ENCODE peak calls at places on chromosomes 13 and 19, in ten cellular contexts. K, D, G, V, M, Z, J, F, P and T are unnamed samples.

GRCh38 chr13:41548870-41549269 is 91.5 kb downstream of the RGCC start:
- DNase-seq in K (no peak), D (no peak), G (no peak), V (no peak), M (no peak), Z (no peak), J (no peak), F (no peak), P (no peak), T (no peak)

GRCh38 chr19:33377586-33378475 is 4.3 kb downstream of the CEBPG start:
- DNase-seq in K (no peak), D (no peak), G (no peak), V (no peak), M (no peak), Z (no peak), J (no peak), F (peak), P (no peak), T (no peak)

GRCh38 chr13:35720690-35721554 is 244.4 kb upstream of the MAB21L1 start:
- DNase-seq in K (no peak), D (peak), G (peak), V (peak), M (peak), Z (peak), J (peak), F (peak), P (no peak), T (no peak)

GRCh38 chr13:74575729-74576125 is 441.5 kb upstream of the KLF12 start:
- DNase-seq in K (no peak), D (peak), G (peak), V (peak), M (peak), Z (peak), J (peak), F (peak), P (no peak), T (no peak)

GRCh38 chr19:37227996-37228395 is 10.0 kb downstream of the ZNF383 start:
- DNase-seq in K (no peak), D (peak), G (peak), V (peak), M (peak), Z (peak), J (peak), F (peak), P (no peak), T (no peak)

GRCh38 chr19:33513424-33513823 is 8.2 kb downstream of the PEPD start:
- DNase-seq in K (no peak), D (no peak), G (no peak), V (no peak), M (no peak), Z (no peak), J (no peak), F (no peak), P (no peak), T (no peak)

GRCh38 chr13:100543872-100544602 is 44.6 kb downstream of the GGACT start:
- DNase-seq in K (no peak), D (no peak), G (no peak), V (no peak), M (no peak), Z (no peak), J (no peak), F (no peak), P (no peak), T (no peak)

GRCh38 chr13:26914624-26915023 is 154.0 kb upstream of the GPR12 start:
- DNase-seq in K (no peak), D (no peak), G (no peak), V (no peak), M (no peak), Z (no peak), J (no peak), F (no peak), P (no peak), T (no peak)

GRCh38 chr13:94968040-94968756 is 255.9 kb upstream of the SOX21 start:
- DNase-seq in K (no peak), D (peak), G (peak), V (no peak), M (no peak), Z (peak), J (peak), F (peak), P (no peak), T (no peak)

GRCh38 chr19:24062222-24062621 is 24.8 kb upstream of the ZNF254 start:
- DNase-seq in K (no peak), D (no peak), G (no peak), V (no peak), M (no peak), Z (no peak), J (no peak), F (no peak), P (no peak), T (no peak)

GRCh38 chr19:27742041-27742440 is 1470.9 kb downstream of the UQCRFS1 start:
- DNase-seq in K (no peak), D (no peak), G (no peak), V (no peak), M (no peak), Z (no peak), J (no peak), F (no peak), P (no peak), T (no peak)

GRCh38 chr19:41350735-41351338 is 2.9 kb downstream of the TGFB1 start:
- DNase-seq in K (no peak), D (no peak), G (no peak), V (no peak), M (no peak), Z (peak), J (no peak), F (no peak), P (no peak), T (no peak)

GRCh38 chr19:48418317-48419064 is 25.0 kb downstream of the GRIN2D start:
- DNase-seq in K (no peak), D (no peak), G (no peak), V (peak), M (no peak), Z (peak), J (no peak), F (no peak), P (no peak), T (no peak)

GRCh38 chr19:10510301-10510802 is 6.9 kb downstream of the S1PR5 start:
- DNase-seq in K (no peak), D (peak), G (peak), V (peak), M (peak), Z (peak), J (peak), F (peak), P (no peak), T (no peak)

DNA sequence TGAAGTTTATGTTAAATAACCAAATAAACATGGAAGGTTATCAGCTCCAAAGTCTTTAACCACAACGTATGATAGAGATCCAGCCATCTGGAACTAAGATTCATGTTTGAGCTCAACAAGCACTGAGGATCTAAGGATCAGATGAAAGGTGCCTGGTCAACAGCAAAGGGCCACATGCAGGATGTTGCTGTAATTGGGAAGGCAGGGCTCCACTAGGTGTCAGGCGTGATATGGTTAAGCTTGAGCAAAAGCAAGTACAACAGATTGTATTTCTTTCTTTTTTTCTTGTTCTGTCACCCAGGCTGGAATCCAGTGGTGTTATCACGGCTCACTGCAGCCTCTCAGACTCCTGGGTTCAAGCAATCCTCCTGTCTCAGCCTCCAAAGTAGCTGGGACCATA is 12.0 kb downstream of the EBPL start:
- DNase-seq in K (no peak), D (no peak), G (no peak), V (no peak), M (no peak), Z (no peak), J (no peak), F (no peak), P (no peak), T (no peak)
- TF ChIP-seq CTCF in K (peak), D (no peak), G (no peak), V (peak), M (no peak), Z (no peak), J (peak), F (no peak), P (peak), T (peak)

DNA sequence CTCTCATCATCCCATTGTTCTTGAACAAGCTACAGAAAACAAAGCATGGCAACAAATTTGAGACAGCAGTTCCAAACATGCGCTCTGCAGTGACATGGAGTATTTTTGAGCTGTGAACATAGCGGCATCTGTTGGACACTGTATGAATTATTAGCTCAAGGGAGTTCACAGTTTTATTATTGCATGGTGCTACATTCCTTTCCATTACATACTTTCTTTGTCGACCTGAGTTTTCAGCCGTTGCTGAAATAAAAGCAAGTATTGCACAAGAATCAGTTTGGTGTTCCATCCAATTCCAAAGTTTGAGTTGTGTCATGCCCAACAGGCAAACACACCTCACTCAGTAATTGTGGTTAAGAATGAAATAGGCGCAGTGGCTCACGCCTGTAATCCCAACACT is 30.1 kb upstream of the METTL21C start:
- DNase-seq in K (no peak), D (no peak), G (no peak), V (peak), M (no peak), Z (no peak), J (peak), F (no peak), P (no peak), T (no peak)
- TF ChIP-seq CTCF in K (peak), D (no peak), G (no peak), V (peak), M (no peak), Z (no peak), J (peak), F (peak), P (peak), T (peak)

GRCh38 chr13:113209880-113210421 is 538 bp downstream of the CUL4A start:
- DNase-seq in K (no peak), D (peak), G (peak), V (peak), M (peak), Z (peak), J (peak), F (peak), P (no peak), T (no peak)
- TF ChIP-seq CTCF in K (no peak), D (no peak), G (no peak), V (no peak), M (no peak), Z (no peak), J (no peak), F (no peak), P (no peak), T (no peak)

DNA sequence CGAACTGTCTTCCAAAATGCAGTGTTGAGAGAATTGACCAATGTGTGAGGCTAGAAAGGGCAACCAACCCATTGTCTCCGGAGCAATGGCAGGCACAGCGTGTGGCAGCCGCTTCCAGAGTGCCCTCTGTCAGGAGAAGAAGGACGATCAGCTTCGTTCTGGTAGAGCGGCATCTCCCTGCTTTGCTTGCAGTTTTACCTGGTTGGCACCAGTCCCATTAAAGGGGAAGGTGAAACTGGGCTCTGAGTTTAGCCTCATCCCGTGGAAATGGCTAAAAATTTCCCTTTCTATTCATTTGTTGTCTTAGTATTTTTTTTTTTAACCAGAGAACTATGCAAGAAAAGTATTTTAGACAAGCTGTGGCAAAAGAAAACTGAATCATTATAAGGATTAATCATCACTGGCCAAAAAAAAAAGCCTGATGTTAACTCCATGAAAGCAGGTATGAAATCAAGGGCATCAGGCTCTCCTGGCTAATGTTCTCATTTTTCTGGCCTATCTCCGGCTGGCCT is 81.5 kb upstream of the SLC7A1 start:
- DNase-seq in K (no peak), D (no peak), G (no peak), V (no peak), M (no peak), Z (no peak), J (no peak), F (no peak), P (peak), T (no peak)
- TF ChIP-seq CTCF in K (no peak), D (no peak), G (no peak), V (no peak), M (no peak), Z (no peak), J (no peak), F (no peak), P (no peak), T (no peak)

DNA sequence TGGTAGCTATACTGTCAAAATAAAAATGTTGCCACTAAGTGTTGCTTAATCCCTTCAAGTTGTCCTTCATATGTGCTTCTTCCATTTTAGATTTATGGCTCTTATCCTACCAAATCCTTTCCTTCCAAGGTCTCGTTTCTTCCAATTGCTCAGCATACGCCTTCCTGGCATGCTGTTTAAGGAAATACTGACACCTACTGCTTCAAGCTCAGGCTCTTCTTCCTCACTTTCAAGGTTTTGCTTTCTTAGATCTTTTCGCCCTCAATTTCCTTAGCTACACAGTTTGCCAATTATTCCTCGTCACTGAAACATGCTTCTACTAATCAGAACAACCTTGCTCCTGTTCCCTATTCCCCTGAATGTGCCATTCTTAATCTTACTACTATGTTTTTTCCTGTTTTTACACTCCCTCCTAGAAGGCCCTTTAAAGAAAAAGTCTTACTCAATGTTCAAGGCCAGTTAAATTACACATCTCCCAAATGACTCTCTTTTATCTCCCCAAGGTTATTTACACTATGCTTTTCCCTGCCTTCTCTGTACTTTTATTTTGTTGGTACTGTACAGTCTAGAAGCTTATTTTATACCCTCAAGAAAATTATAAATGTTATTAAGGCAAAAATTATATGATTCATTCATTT is 343.1 kb downstream of the MZT1 start:
- DNase-seq in K (no peak), D (no peak), G (no peak), V (no peak), M (no peak), Z (no peak), J (no peak), F (no peak), P (no peak), T (no peak)
- TF ChIP-seq CTCF in K (no peak), D (no peak), G (no peak), V (no peak), M (no peak), Z (peak), J (no peak), F (no peak), P (no peak), T (no peak)

GRCh38 chr13:113724780-113725315 is 34.2 kb upstream of the TMEM255B start:
- DNase-seq in K (no peak), D (peak), G (peak), V (peak), M (peak), Z (peak), J (peak), F (peak), P (no peak), T (no peak)
- TF ChIP-seq CTCF in K (peak), D (peak), G (peak), V (peak), M (peak), Z (peak), J (peak), F (peak), P (peak), T (peak)

GRCh38 chr19:15262011-15262410 is 29.8 kb upstream of the EPHX3 start:
- DNase-seq in K (no peak), D (no peak), G (no peak), V (no peak), M (no peak), Z (no peak), J (no peak), F (no peak), P (no peak), T (no peak)

GRCh38 chr19:15263361-15263985 is 31.2 kb upstream of the EPHX3 start:
- DNase-seq in K (no peak), D (no peak), G (no peak), V (no peak), M (no peak), Z (no peak), J (no peak), F (no peak), P (no peak), T (no peak)

GRCh38 chr19:15259900-15260299 is 27.7 kb upstream of the EPHX3 start:
- DNase-seq in K (no peak), D (no peak), G (no peak), V (no peak), M (no peak), Z (no peak), J (no peak), F (no peak), P (no peak), T (no peak)

GRCh38 chr19:15257782-15258181 is 25.5 kb upstream of the EPHX3 start:
- DNase-seq in K (no peak), D (no peak), G (no peak), V (no peak), M (no peak), Z (no peak), J (no peak), F (no peak), P (no peak), T (no peak)

DNA sequence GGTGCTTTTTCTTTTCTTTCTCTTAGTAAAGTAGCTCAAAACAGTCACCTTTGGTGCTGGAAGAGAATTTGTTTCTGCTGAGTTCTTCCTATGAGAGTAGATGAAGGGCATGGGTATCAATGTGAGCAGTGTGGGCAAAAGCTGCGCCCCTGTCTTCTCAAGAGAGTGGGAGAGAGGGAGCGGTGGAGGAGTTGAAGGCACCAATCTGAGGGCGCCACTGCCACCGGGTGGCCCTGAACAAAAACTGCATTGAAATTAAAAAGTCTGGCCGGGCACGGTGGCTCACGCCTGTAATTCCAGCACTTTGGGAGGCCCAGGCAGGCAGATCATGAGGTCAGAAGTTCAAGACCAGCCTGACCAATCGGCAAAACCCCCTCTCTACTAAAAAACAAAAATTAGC is 28.7 kb upstream of the EPHX3 start:
- DNase-seq in K (no peak), D (no peak), G (no peak), V (peak), M (no peak), Z (no peak), J (no peak), F (no peak), P (no peak), T (no peak)
- TF ChIP-seq CTCF in K (peak), D (peak), G (peak), V (peak), M (no peak), Z (peak), J (peak), F (peak), P (peak), T (peak)

GRCh38 chr13:33017410-33017929 is 1.2 kb downstream of the KL start:
- DNase-seq in K (no peak), D (peak), G (no peak), V (no peak), M (no peak), Z (peak), J (peak), F (no peak), P (no peak), T (no peak)
- TF ChIP-seq CTCF in K (peak), D (peak), G (peak), V (no peak), M (peak), Z (peak), J (peak), F (no peak), P (no peak), T (no peak)